ENCODE peak calls at places on chromosomes 1 and 21, in four cellular contexts. W is GOT3, L is hepatic stellate cell, E is fibroblast of the conjunctiva. V is an unnamed sample.

GRCh38 chr1:44677201-44677520 is 2.6 kb downstream of the ARMH1 start:
- DNase-seq in L (peak), W (no peak), E (no peak), V (no peak)

GRCh38 chr1:52748119-52748518 is 21.9 kb downstream of the ZYG11B start:
- DNase-seq in E (no peak), W (no peak), L (no peak), V (no peak)

GRCh38 chr1:2847086-2847850 is 45.8 kb upstream of the TTC34 start:
- DNase-seq in L (no peak), W (no peak), E (no peak), V (no peak)

GRCh38 chr21:44871576-44872265 is 1.8 kb downstream of the PTTG1IP start:
- DNase-seq in L (peak), W (no peak), E (peak), V (no peak)

GRCh38 chr1:51532853-51533252 is 13.8 kb upstream of the EPS15 start:
- DNase-seq in E (no peak), W (no peak), L (no peak), V (no peak)

GRCh38 chr1:202579806-202580205 is 130.4 kb downstream of the SYT2 start:
- DNase-seq in E (peak), L (peak), W (no peak), V (no peak)

GRCh38 chr1:169288011-169288414 is 79.6 kb downstream of the NME7 start:
- DNase-seq in E (no peak), L (peak), W (no peak), V (no peak)

GRCh38 chr1:247386695-247387094 is 29.3 kb upstream of the NLRP3 start:
- DNase-seq in L (no peak), E (no peak), W (no peak), V (no peak)

GRCh38 chr1:97529600-97529999 is 391.2 kb downstream of the DPYD start:
- DNase-seq in L (no peak), E (no peak), W (no peak), V (no peak)

GRCh38 chr1:54324750-54325704 is 81.2 kb downstream of the SSBP3 start:
- DNase-seq in L (no peak), E (no peak), W (no peak), V (no peak)

GRCh38 chr1:8962812-8963669 is 17.4 kb downstream of the CA6 start:
- DNase-seq in E (peak), W (no peak), L (peak), V (no peak)

GRCh38 chr1:7646981-7647901 is 123.9 kb upstream of the VAMP3 start:
- DNase-seq in L (peak), E (no peak), W (no peak), V (no peak)

GRCh38 chr1:38213720-38214367 is 167.3 kb upstream of the POU3F1 start:
- DNase-seq in L (no peak), E (no peak), W (no peak), V (no peak)

GRCh38 chr1:68916227-68916853 is 419.5 kb upstream of the DEPDC1 start:
- DNase-seq in L (no peak), E (peak), W (no peak), V (no peak)

GRCh38 chr1:245336149-245336983 is 181.6 kb downstream of the KIF26B start:
- DNase-seq in L (no peak), W (no peak), E (no peak), V (no peak)

GRCh38 chr1:208047476-208047934 is 136.6 kb upstream of the CD34 start:
- DNase-seq in W (no peak), E (peak), L (no peak), V (peak)

GRCh38 chr1:2378441-2378851 is 12.9 kb downstream of the MORN1 start:
- DNase-seq in E (no peak), W (no peak), L (no peak), V (no peak)

GRCh38 chr1:203996126-203996525 is 76.8 kb upstream of the SOX13 start:
- DNase-seq in E (no peak), L (no peak), W (no peak), V (no peak)

GRCh38 chr1:204826970-204827369 is 43.7 kb upstream of the NFASC start:
- DNase-seq in E (no peak), L (no peak), W (no peak), V (no peak)

GRCh38 chr1:108817016-108817415 is 39.9 kb downstream of the AKNAD1 start:
- DNase-seq in W (no peak), L (no peak), E (peak), V (no peak)

GRCh38 chr1:35016406-35016805 is 15.3 kb downstream of the ZMYM6 start:
- DNase-seq in L (no peak), W (no peak), E (no peak), V (no peak)

GRCh38 chr1:108881369-108881768 is 4.6 kb downstream of the GPSM2 start:
- DNase-seq in L (no peak), E (peak), W (no peak), V (no peak)

GRCh38 chr1:43270421-43271095 is 775 bp downstream of the TMEM125 start:
- DNase-seq in W (no peak), L (no peak), E (no peak), V (no peak)

GRCh38 chr1:209648931-209649776 is 3.1 kb downstream of the LAMB3 start:
- DNase-seq in W (no peak), L (peak), E (peak), V (peak)

V was measured in smooth muscle cell of the brain vasculature.